ENCODE peak calls at places on chromosome 21, in five cellular contexts. One of them, this sample, is unnamed.

GRCh38 chr21:32844653-32845443 is 73.3 kb upstream of the PAXBP1 start:
- DNase-seq in left ventricle myocardium inferior: no peak
- DNase-seq in tibial artery: no peak
- DNase-seq in iPS DF 6.9: no peak
- DNase-seq in endothelial cell of umbilical vein: no peak
- DNase-seq in this sample: peak; percentile 57

GRCh38 chr21:38768385-38769071 is 37.2 kb upstream of the ETS2 start:
- DNase-seq in left ventricle myocardium inferior: no peak
- DNase-seq in tibial artery: no peak
- DNase-seq in endothelial cell of umbilical vein: no peak
- DNase-seq in iPS DF 6.9: no peak
- DNase-seq in this sample: no peak

GRCh38 chr21:39319814-39320332 is 6.4 kb upstream of the BRWD1 start:
- DNase-seq in tibial artery: no peak
- DNase-seq in endothelial cell of umbilical vein: no peak
- DNase-seq in left ventricle myocardium inferior: no peak
- DNase-seq in iPS DF 6.9: no peak
- DNase-seq in this sample: no peak

GRCh38 chr21:43001316-43001715 is 27.0 kb downstream of the PKNOX1 start:
- DNase-seq in left ventricle myocardium inferior: no peak
- DNase-seq in tibial artery: no peak
- DNase-seq in endothelial cell of umbilical vein: no peak
- DNase-seq in iPS DF 6.9: no peak
- DNase-seq in this sample: no peak

GRCh38 chr21:17818158-17819113 is 720 bp downstream of the C21orf91 start:
- DNase-seq in left ventricle myocardium inferior: peak; percentile 20
- DNase-seq in tibial artery: no peak
- DNase-seq in endothelial cell of umbilical vein: peak; percentile 55
- DNase-seq in iPS DF 6.9: no peak
- DNase-seq in this sample: peak; percentile 58

GRCh38 chr21:33332143-33332542 is 7.4 kb downstream of the IFNAR1 start:
- DNase-seq in endothelial cell of umbilical vein: no peak
- DNase-seq in left ventricle myocardium inferior: no peak
- DNase-seq in iPS DF 6.9: no peak
- DNase-seq in tibial artery: no peak
- DNase-seq in this sample: no peak

GRCh38 chr21:16194851-16195251 is 465.1 kb downstream of the USP25 start:
- DNase-seq in left ventricle myocardium inferior: no peak
- DNase-seq in tibial artery: no peak
- DNase-seq in endothelial cell of umbilical vein: peak; percentile 76
- DNase-seq in iPS DF 6.9: no peak
- DNase-seq in this sample: no peak

GRCh38 chr21:37546949-37547614 is 180.5 kb downstream of the DYRK1A start:
- DNase-seq in tibial artery: no peak
- DNase-seq in endothelial cell of umbilical vein: peak; percentile 86
- DNase-seq in left ventricle myocardium inferior: no peak
- DNase-seq in iPS DF 6.9: no peak
- DNase-seq in this sample: no peak

GRCh38 chr21:32359719-32360260 is 33.0 kb downstream of the URB1 start:
- DNase-seq in iPS DF 6.9: no peak
- DNase-seq in endothelial cell of umbilical vein: no peak
- DNase-seq in tibial artery: no peak
- DNase-seq in left ventricle myocardium inferior: no peak
- DNase-seq in this sample: peak; percentile 9

GRCh38 chr21:36694041-36694515 is 4.8 kb upstream of the SIM2 start:
- DNase-seq in endothelial cell of umbilical vein: peak; percentile 29
- DNase-seq in left ventricle myocardium inferior: no peak
- DNase-seq in tibial artery: no peak
- DNase-seq in iPS DF 6.9: no peak
- DNase-seq in this sample: no peak

GRCh38 chr21:33767236-33767635 is 124.9 kb downstream of the ITSN1 start:
- DNase-seq in endothelial cell of umbilical vein: no peak
- DNase-seq in left ventricle myocardium inferior: no peak
- DNase-seq in tibial artery: no peak
- DNase-seq in iPS DF 6.9: no peak
- DNase-seq in this sample: no peak

GRCh38 chr21:39882186-39882882 is 15.1 kb downstream of the PCP4 start:
- DNase-seq in iPS DF 6.9: no peak
- DNase-seq in left ventricle myocardium inferior: no peak
- DNase-seq in tibial artery: no peak
- DNase-seq in endothelial cell of umbilical vein: no peak
- DNase-seq in this sample: no peak

GRCh38 chr21:20592482-20592881 is 405.7 kb upstream of the NCAM2 start:
- DNase-seq in left ventricle myocardium inferior: no peak
- DNase-seq in tibial artery: no peak
- DNase-seq in endothelial cell of umbilical vein: no peak
- DNase-seq in iPS DF 6.9: no peak
- DNase-seq in this sample: no peak

GRCh38 chr21:40276001-40276400 is 408.8 kb downstream of the PCP4 start:
- DNase-seq in endothelial cell of umbilical vein: no peak
- DNase-seq in tibial artery: no peak
- DNase-seq in iPS DF 6.9: no peak
- DNase-seq in left ventricle myocardium inferior: no peak
- DNase-seq in this sample: no peak

GRCh38 chr21:19440792-19441494 is 1037.4 kb upstream of the TMPRSS15 start:
- DNase-seq in endothelial cell of umbilical vein: no peak
- DNase-seq in iPS DF 6.9: no peak
- DNase-seq in tibial artery: no peak
- DNase-seq in left ventricle myocardium inferior: no peak
- DNase-seq in this sample: no peak

GRCh38 chr21:28357743-28358142 is 634.9 kb downstream of the LTN1 start:
- DNase-seq in endothelial cell of umbilical vein: no peak
- DNase-seq in iPS DF 6.9: no peak
- DNase-seq in left ventricle myocardium inferior: no peak
- DNase-seq in tibial artery: no peak
- DNase-seq in this sample: no peak

GRCh38 chr21:15249285-15249993 is 184.6 kb upstream of the NRIP1 start:
- DNase-seq in left ventricle myocardium inferior: no peak
- DNase-seq in endothelial cell of umbilical vein: peak; percentile 84
- DNase-seq in tibial artery: no peak
- DNase-seq in iPS DF 6.9: no peak
- DNase-seq in this sample: no peak

GRCh38 chr21:14943636-14944035 is 121.2 kb downstream of the NRIP1 start:
- DNase-seq in endothelial cell of umbilical vein: no peak
- DNase-seq in tibial artery: no peak
- DNase-seq in iPS DF 6.9: no peak
- DNase-seq in left ventricle myocardium inferior: no peak
- DNase-seq in this sample: no peak

GRCh38 chr21:14308234-14308633 is 74.7 kb downstream of the HSPA13 start:
- DNase-seq in iPS DF 6.9: no peak
- DNase-seq in left ventricle myocardium inferior: no peak
- DNase-seq in endothelial cell of umbilical vein: no peak
- DNase-seq in tibial artery: no peak
- DNase-seq in this sample: no peak

GRCh38 chr21:28150021-28150420 is 842.7 kb downstream of the LTN1 start:
- DNase-seq in tibial artery: no peak
- DNase-seq in endothelial cell of umbilical vein: no peak
- DNase-seq in left ventricle myocardium inferior: no peak
- DNase-seq in iPS DF 6.9: no peak
- DNase-seq in this sample: no peak

GRCh38 chr21:26169611-26170470 is 729 bp downstream of the APP start:
- DNase-seq in left ventricle myocardium inferior: peak; percentile 69
- DNase-seq in tibial artery: peak; percentile 43
- DNase-seq in iPS DF 6.9: no peak
- DNase-seq in endothelial cell of umbilical vein: peak; percentile 59
- DNase-seq in this sample: peak; percentile 67

GRCh38 chr21:38645282-38645681 is 147.0 kb upstream of the ERG start:
- DNase-seq in endothelial cell of umbilical vein: no peak
- DNase-seq in iPS DF 6.9: no peak
- DNase-seq in left ventricle myocardium inferior: no peak
- DNase-seq in tibial artery: no peak
- DNase-seq in this sample: no peak

GRCh38 chr21:18384771-18385170 is 18.8 kb downstream of the TMPRSS15 start:
- DNase-seq in left ventricle myocardium inferior: no peak
- DNase-seq in tibial artery: no peak
- DNase-seq in endothelial cell of umbilical vein: peak; percentile 1
- DNase-seq in iPS DF 6.9: peak; percentile 16
- DNase-seq in this sample: peak; percentile 53

GRCh38 chr21:38505654-38506523 is 7.6 kb upstream of the ERG start:
- DNase-seq in tibial artery: no peak
- DNase-seq in iPS DF 6.9: peak; percentile 47
- DNase-seq in endothelial cell of umbilical vein: peak; percentile 93
- DNase-seq in left ventricle myocardium inferior: no peak
- DNase-seq in this sample: peak; percentile 71

GRCh38 chr21:44509539-44509938 is 30.5 kb downstream of the KRTAP10-1 start:
- DNase-seq in left ventricle myocardium inferior: peak; percentile 82
- DNase-seq in tibial artery: no peak
- DNase-seq in endothelial cell of umbilical vein: no peak
- DNase-seq in iPS DF 6.9: no peak
- DNase-seq in this sample: peak; percentile 82
- H3K27ac ChIP-seq in left ventricle myocardium inferior: no peak overlapping the region
- H3K27ac ChIP-seq in tibial artery: no peak overlapping the region
- H3K27ac ChIP-seq in endothelial cell of umbilical vein: no peak overlapping the region
- H3K27ac ChIP-seq in iPS DF 6.9: no peak overlapping the region
- H3K27ac ChIP-seq in this sample: no peak overlapping the region

GRCh38 chr21:10575311-10575667 is 53.9 kb downstream of the TPTE start:
- DNase-seq in iPS DF 6.9: no peak
- DNase-seq in left ventricle myocardium inferior: no peak
- DNase-seq in tibial artery: no peak
- DNase-seq in endothelial cell of umbilical vein: no peak
- DNase-seq in this sample: no peak
- H3K9me3 ChIP-seq in iPS DF 6.9: peaks cover 15% of the 10 kb centered on the region
- H3K9me3 ChIP-seq in left ventricle myocardium inferior: peaks cover 84% of the 10 kb centered on the region
- H3K9me3 ChIP-seq in tibial artery: peaks cover 3% of the 10 kb centered on the region
- H3K9me3 ChIP-seq in endothelial cell of umbilical vein: peaks cover 22% of the 10 kb centered on the region
- H3K9me3 ChIP-seq in this sample: peaks cover 8% of the 10 kb centered on the region

GRCh38 chr21:29374481-29374880 is 75.8 kb downstream of the BACH1 start:
- DNase-seq in tibial artery: no peak
- DNase-seq in left ventricle myocardium inferior: no peak
- DNase-seq in iPS DF 6.9: no peak
- DNase-seq in endothelial cell of umbilical vein: no peak
- DNase-seq in this sample: no peak
- H3K4me3 ChIP-seq in tibial artery: no peak overlapping the region
- H3K4me3 ChIP-seq in left ventricle myocardium inferior: no peak overlapping the region
- H3K4me3 ChIP-seq in iPS DF 6.9: no peak overlapping the region
- H3K4me3 ChIP-seq in endothelial cell of umbilical vein: no peak overlapping the region
- H3K4me3 ChIP-seq in this sample: no peak overlapping the region

GRCh38 chr21:45513003-45513706 is 29.1 kb downstream of the SLC19A1 start:
- DNase-seq in endothelial cell of umbilical vein: no peak
- DNase-seq in iPS DF 6.9: no peak
- DNase-seq in tibial artery: no peak
- DNase-seq in left ventricle myocardium inferior: peak; percentile 8
- DNase-seq in this sample: no peak
- H3K27ac ChIP-seq in endothelial cell of umbilical vein: no peak overlapping the region
- H3K27ac ChIP-seq in iPS DF 6.9: no peak overlapping the region
- H3K27ac ChIP-seq in tibial artery: no peak overlapping the region
- H3K27ac ChIP-seq in left ventricle myocardium inferior: no peak overlapping the region
- H3K27ac ChIP-seq in this sample: no peak overlapping the region

GRCh38 chr21:41653243-41653943 is 113.5 kb downstream of the RIPK4 start:
- DNase-seq in endothelial cell of umbilical vein: no peak
- DNase-seq in iPS DF 6.9: no peak
- DNase-seq in left ventricle myocardium inferior: no peak
- DNase-seq in tibial artery: no peak
- DNase-seq in this sample: no peak

GRCh38 chr21:41653944-41654625 is 112.8 kb downstream of the RIPK4 start:
- DNase-seq in tibial artery: no peak
- DNase-seq in endothelial cell of umbilical vein: no peak
- DNase-seq in iPS DF 6.9: no peak
- DNase-seq in left ventricle myocardium inferior: no peak
- DNase-seq in this sample: peak; percentile 22

GRCh38 chr21:41651830-41652229 is 115.0 kb downstream of the RIPK4 start:
- DNase-seq in iPS DF 6.9: no peak
- DNase-seq in left ventricle myocardium inferior: no peak
- DNase-seq in tibial artery: no peak
- DNase-seq in endothelial cell of umbilical vein: no peak
- DNase-seq in this sample: peak; percentile 50

GRCh38 chr21:41650526-41651145 is 116.2 kb downstream of the RIPK4 start:
- DNase-seq in iPS DF 6.9: no peak
- DNase-seq in endothelial cell of umbilical vein: no peak
- DNase-seq in left ventricle myocardium inferior: no peak
- DNase-seq in tibial artery: no peak
- DNase-seq in this sample: no peak

DNA sequence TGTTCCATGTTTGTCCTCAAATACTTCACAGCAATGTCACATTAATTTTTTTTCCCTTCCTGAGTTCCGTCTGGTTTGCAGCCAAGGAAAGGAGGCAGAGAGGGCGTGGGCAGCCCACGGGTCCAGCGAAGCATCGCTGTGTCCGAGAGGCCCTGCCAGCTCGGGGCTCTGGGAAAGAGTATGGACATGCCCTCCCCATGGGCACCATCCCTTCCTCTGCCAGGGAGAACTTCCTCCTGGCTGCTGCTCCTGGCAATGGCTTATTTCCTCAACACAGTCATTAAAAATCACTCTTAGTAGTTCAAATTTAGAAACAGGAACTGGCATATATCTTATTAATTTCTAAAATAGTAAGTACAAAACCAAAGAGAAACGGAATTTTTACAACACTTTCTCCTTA is 115.5 kb downstream of the RIPK4 start:
- DNase-seq in left ventricle myocardium inferior: no peak
- DNase-seq in iPS DF 6.9: no peak
- DNase-seq in endothelial cell of umbilical vein: no peak
- DNase-seq in tibial artery: no peak
- DNase-seq in this sample: peak; percentile 19
- H3K9me3 ChIP-seq in left ventricle myocardium inferior: no peaks in the 10 kb centered on the region
- H3K9me3 ChIP-seq in iPS DF 6.9: no peaks in the 10 kb centered on the region
- H3K9me3 ChIP-seq in endothelial cell of umbilical vein: no peaks in the 10 kb centered on the region
- H3K9me3 ChIP-seq in tibial artery: no peaks in the 10 kb centered on the region
- H3K9me3 ChIP-seq in this sample: no peaks in the 10 kb centered on the region

GRCh38 chr21:44703731-44704635 is 7.0 kb downstream of the KRTAP10-12 start:
- DNase-seq in tibial artery: no peak
- DNase-seq in iPS DF 6.9: no peak
- DNase-seq in endothelial cell of umbilical vein: no peak
- DNase-seq in left ventricle myocardium inferior: no peak
- DNase-seq in this sample: no peak
- H3K4me3 ChIP-seq in tibial artery: no peak overlapping the region
- H3K4me3 ChIP-seq in iPS DF 6.9: no peak overlapping the region
- H3K4me3 ChIP-seq in endothelial cell of umbilical vein: no peak overlapping the region
- H3K4me3 ChIP-seq in left ventricle myocardium inferior: no peak overlapping the region
- H3K4me3 ChIP-seq in this sample: no peak overlapping the region

GRCh38 chr21:46000731-46001641 is 19.4 kb downstream of the COL6A1 start:
- DNase-seq in left ventricle myocardium inferior: peak; percentile 16
- DNase-seq in endothelial cell of umbilical vein: no peak
- DNase-seq in tibial artery: peak; percentile 18
- DNase-seq in iPS DF 6.9: no peak
- DNase-seq in this sample: no peak

GRCh38 chr21:45999581-46000181 is 18.1 kb downstream of the COL6A1 start:
- DNase-seq in tibial artery: peak; percentile 17
- DNase-seq in left ventricle myocardium inferior: peak; percentile 12
- DNase-seq in endothelial cell of umbilical vein: no peak
- DNase-seq in iPS DF 6.9: no peak
- DNase-seq in this sample: no peak

GRCh38 chr21:46001821-46002681 is 20.5 kb downstream of the COL6A1 start:
- DNase-seq in tibial artery: no peak
- DNase-seq in left ventricle myocardium inferior: peak; percentile 19
- DNase-seq in iPS DF 6.9: no peak
- DNase-seq in endothelial cell of umbilical vein: no peak
- DNase-seq in this sample: no peak

GRCh38 chr21:45998871-45999580 is 17.5 kb downstream of the COL6A1 start:
- DNase-seq in tibial artery: peak; percentile 16
- DNase-seq in iPS DF 6.9: no peak
- DNase-seq in endothelial cell of umbilical vein: no peak
- DNase-seq in left ventricle myocardium inferior: peak; percentile 9
- DNase-seq in this sample: no peak

GRCh38 chr21:46000182-46000730 is 18.7 kb downstream of the COL6A1 start:
- DNase-seq in endothelial cell of umbilical vein: no peak
- DNase-seq in left ventricle myocardium inferior: peak; percentile 17
- DNase-seq in iPS DF 6.9: no peak
- DNase-seq in tibial artery: no peak
- DNase-seq in this sample: no peak
- H3K27ac ChIP-seq in endothelial cell of umbilical vein: no peak overlapping the region
- H3K27ac ChIP-seq in left ventricle myocardium inferior: no peak overlapping the region
- H3K27ac ChIP-seq in iPS DF 6.9: no peak overlapping the region
- H3K27ac ChIP-seq in tibial artery: no peak overlapping the region
- H3K27ac ChIP-seq in this sample: no peak overlapping the region

GRCh38 chr21:23900727-23901126 is 1706.6 kb downstream of the MRPL39 start:
- DNase-seq in iPS DF 6.9: no peak
- DNase-seq in left ventricle myocardium inferior: no peak
- DNase-seq in endothelial cell of umbilical vein: no peak
- DNase-seq in tibial artery: no peak
- DNase-seq in this sample: no peak
- H3K9me3 ChIP-seq in iPS DF 6.9: peaks cover 5% of the 10 kb centered on the region
- H3K9me3 ChIP-seq in left ventricle myocardium inferior: peaks cover 8% of the 10 kb centered on the region
- H3K9me3 ChIP-seq in endothelial cell of umbilical vein: no peaks in the 10 kb centered on the region
- H3K9me3 ChIP-seq in tibial artery: no peaks in the 10 kb centered on the region
- H3K9me3 ChIP-seq in this sample: no peaks in the 10 kb centered on the region